ENCODE peak calls at places on chromosome 4, in four cellular contexts. X is osteoblast, E is A673, O is upper lobe of right lung. U is an unnamed sample.

GRCh38 chr4:74540193-74540592 is 95.3 kb downstream of the AREG start:
- DNase-seq in X (no peak), O (no peak), E (no peak), U (no peak)

GRCh38 chr4:22014222-22014741 is 65.7 kb upstream of the KCNIP4 start:
- DNase-seq in E (no peak), O (no peak), X (no peak), U (no peak)

GRCh38 chr4:8860892-8861575 is 10.6 kb downstream of the HMX1 start:
- DNase-seq in O (no peak), X (peak; percentile 74), E (no peak), U (no peak)

GRCh38 chr4:73252001-73252400 is 6.6 kb downstream of the ANKRD17 start:
- DNase-seq in E (no peak), O (no peak), X (no peak), U (no peak)

GRCh38 chr4:76543378-76543777 is 108.3 kb downstream of the SHROOM3 start:
- DNase-seq in X (no peak), O (no peak), E (no peak), U (no peak)

GRCh38 chr4:17667653-17668201 is 53.3 kb downstream of the MED28 start:
- DNase-seq in E (no peak), O (no peak), X (no peak), U (no peak)

GRCh38 chr4:27350161-27350560 is 489.5 kb downstream of the STIM2 start:
- DNase-seq in O (no peak), X (no peak), E (no peak), U (no peak)

GRCh38 chr4:10730019-10730418 is 45.5 kb upstream of the CLNK start:
- DNase-seq in O (no peak), X (no peak), E (no peak), U (no peak)

GRCh38 chr4:150960818-150961217 is 54.3 kb downstream of the LRBA start:
- DNase-seq in X (peak; percentile 71), E (peak; percentile 64), O (no peak), U (no peak)

GRCh38 chr4:173013232-173013932 is 155.2 kb upstream of the GALNT7 start:
- DNase-seq in O (no peak), E (peak; percentile 82), X (peak; percentile 38), U (no peak)

GRCh38 chr4:86482851-86483490 is 111.1 kb upstream of the PTPN13 start:
- DNase-seq in O (no peak), X (peak; percentile 73), E (peak; percentile 91), U (no peak)

GRCh38 chr4:65724973-65725372 is 54.7 kb upstream of the EPHA5 start:
- DNase-seq in O (no peak), X (no peak), E (no peak), U (no peak)

GRCh38 chr4:159390648-159391047 is 287.8 kb downstream of the RAPGEF2 start:
- DNase-seq in O (no peak), X (peak; percentile 74), E (peak; percentile 77), U (no peak)

GRCh38 chr4:11505225-11505971 is 76.7 kb upstream of the HS3ST1 start:
- DNase-seq in O (no peak), E (no peak), X (no peak), U (no peak)

GRCh38 chr4:54556587-54556986 is 101.2 kb upstream of the KIT start:
- DNase-seq in O (no peak), E (no peak), X (no peak), U (no peak)

GRCh38 chr4:8846046-8846720 is 25.5 kb downstream of the HMX1 start:
- DNase-seq in X (no peak), O (peak; percentile 48), E (no peak), U (peak; percentile 68)

GRCh38 chr4:138984647-138985046 is 30.9 kb upstream of the NOCT start:
- DNase-seq in X (no peak), E (no peak), O (no peak), U (no peak)

GRCh38 chr4:145907827-145908226 is 30.8 kb downstream of the ZNF827 start:
- DNase-seq in E (peak; percentile 28), O (no peak), X (no peak), U (no peak)

GRCh38 chr4:145907363-145907762 is 31.3 kb downstream of the ZNF827 start:
- DNase-seq in O (no peak), X (no peak), E (no peak), U (no peak)

GRCh38 chr4:145909331-145909730 is 29.3 kb downstream of the ZNF827 start:
- DNase-seq in X (no peak), O (peak; percentile 85), E (peak; percentile 45), U (no peak)

GRCh38 chr4:145912391-145912790 is 26.2 kb downstream of the ZNF827 start:
- DNase-seq in E (no peak), X (no peak), O (no peak), U (no peak)

GRCh38 chr4:145909773-145910172 is 28.9 kb downstream of the ZNF827 start:
- DNase-seq in E (no peak), O (no peak), X (no peak), U (no peak)
- H3K27ac ChIP-seq in E (no peak overlapping the region), O (peak overlapping the region; percentile 52), X (no peak overlapping the region), U (no peak overlapping the region)

DNA sequence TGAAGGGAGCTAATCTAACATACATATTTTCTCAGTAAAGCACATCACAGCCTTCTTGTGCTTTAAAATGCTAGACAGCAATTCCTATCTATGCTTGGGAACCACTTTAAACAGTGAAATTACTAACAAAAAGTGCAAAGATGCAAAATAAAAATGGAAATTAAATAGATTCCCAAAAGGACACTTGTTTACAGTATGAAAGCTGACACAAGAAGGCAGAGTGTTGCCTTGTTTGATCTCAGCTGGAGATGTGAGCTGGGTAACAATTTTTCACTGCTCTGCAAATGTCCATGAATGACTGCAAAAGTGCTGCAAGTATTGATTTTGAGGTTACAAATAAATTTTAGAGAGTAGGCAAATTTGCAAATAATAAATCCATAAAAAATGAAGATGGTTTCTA is 22.3 kb downstream of the GRIA2 start:
- DNase-seq in O (no peak), X (no peak), E (no peak), U (no peak)
- H3K27ac ChIP-seq in O (no peak overlapping the region), X (no peak overlapping the region), E (no peak overlapping the region), U (no peak overlapping the region)

GRCh38 chr4:143626134-143626859 is 74.2 kb downstream of the FREM3 start:
- DNase-seq in O (no peak), X (no peak), E (no peak), U (no peak)
- H3K27ac ChIP-seq in O (no peak overlapping the region), X (no peak overlapping the region), E (no peak overlapping the region), U (no peak overlapping the region)

GRCh38 chr4:80173841-80174240 is 23.5 kb upstream of the PRDM8 start:
- DNase-seq in X (no peak), O (no peak), E (no peak), U (no peak)
- H3K27ac ChIP-seq in X (peak overlapping the region; percentile 47), O (no peak overlapping the region), E (no peak overlapping the region), U (no peak overlapping the region)

GRCh38 chr4:184420402-184420801 is 53.9 kb downstream of the IRF2 start:
- DNase-seq in E (no peak), X (no peak), O (no peak), U (no peak)

GRCh38 chr4:184419976-184420375 is 54.4 kb downstream of the IRF2 start:
- DNase-seq in X (no peak), O (no peak), E (no peak), U (no peak)

GRCh38 chr4:184415071-184415470 is 59.3 kb downstream of the IRF2 start:
- DNase-seq in X (no peak), O (no peak), E (no peak), U (no peak)

GRCh38 chr4:184417802-184418511 is 56.4 kb downstream of the IRF2 start:
- DNase-seq in E (peak; percentile 62), O (no peak), X (no peak), U (no peak)

DNA sequence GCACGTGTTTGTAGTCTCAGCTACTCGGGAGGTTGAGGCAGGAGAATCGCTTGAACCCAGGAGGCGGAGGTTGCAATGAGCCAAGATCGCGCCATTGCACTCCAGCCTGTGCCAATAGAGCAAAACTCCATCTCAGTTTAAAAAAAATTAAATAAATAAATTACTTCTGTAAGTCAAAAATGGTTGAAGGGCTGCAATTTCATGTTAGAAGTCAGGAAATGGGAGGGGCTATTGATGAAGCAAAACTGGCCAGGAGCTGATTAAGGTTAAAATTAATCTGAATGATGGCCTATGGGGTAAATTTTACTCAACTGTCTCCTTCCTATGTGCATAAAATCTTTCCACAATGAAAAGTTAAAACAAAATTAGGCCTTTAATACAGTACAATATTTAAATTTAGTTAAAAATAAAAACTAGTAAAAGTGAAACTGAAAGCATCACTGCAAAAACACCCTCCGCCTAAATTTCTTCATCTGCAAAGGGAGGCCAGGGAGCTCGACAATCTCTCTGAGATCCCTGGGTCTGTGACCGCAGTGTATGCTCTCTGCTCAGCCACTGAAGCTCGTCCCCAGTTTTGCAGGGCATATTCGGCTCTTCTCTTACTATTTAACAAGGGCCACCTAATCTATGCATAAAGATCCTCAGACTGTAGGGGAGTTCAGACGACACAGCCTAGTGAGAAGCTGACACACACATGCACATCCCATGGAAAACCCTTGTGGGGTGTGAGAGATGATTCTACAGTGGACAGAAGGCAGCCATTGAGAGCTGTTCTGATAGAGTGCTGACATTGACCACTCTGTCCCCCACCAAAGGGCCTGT is 57.2 kb downstream of the IRF2 start:
- DNase-seq in O (no peak), X (no peak), E (no peak), U (no peak)
- H3K27ac ChIP-seq in O (peak overlapping the region; percentile 44), X (peak overlapping the region; percentile 82), E (peak overlapping the region; percentile 58), U (peak overlapping the region; percentile 79)

GRCh38 chr4:149933883-149934282 is 118.2 kb upstream of the IQCM start:
- DNase-seq in E (no peak), X (peak; percentile 10), O (no peak), U (no peak)
- H3K27ac ChIP-seq in E (no peak overlapping the region), X (no peak overlapping the region), O (no peak overlapping the region), U (no peak overlapping the region)

GRCh38 chr4:59553739-59554126 is 1646.4 kb upstream of the ADGRL3 start:
- DNase-seq in E (no peak), X (no peak), O (no peak), U (no peak)

DNA sequence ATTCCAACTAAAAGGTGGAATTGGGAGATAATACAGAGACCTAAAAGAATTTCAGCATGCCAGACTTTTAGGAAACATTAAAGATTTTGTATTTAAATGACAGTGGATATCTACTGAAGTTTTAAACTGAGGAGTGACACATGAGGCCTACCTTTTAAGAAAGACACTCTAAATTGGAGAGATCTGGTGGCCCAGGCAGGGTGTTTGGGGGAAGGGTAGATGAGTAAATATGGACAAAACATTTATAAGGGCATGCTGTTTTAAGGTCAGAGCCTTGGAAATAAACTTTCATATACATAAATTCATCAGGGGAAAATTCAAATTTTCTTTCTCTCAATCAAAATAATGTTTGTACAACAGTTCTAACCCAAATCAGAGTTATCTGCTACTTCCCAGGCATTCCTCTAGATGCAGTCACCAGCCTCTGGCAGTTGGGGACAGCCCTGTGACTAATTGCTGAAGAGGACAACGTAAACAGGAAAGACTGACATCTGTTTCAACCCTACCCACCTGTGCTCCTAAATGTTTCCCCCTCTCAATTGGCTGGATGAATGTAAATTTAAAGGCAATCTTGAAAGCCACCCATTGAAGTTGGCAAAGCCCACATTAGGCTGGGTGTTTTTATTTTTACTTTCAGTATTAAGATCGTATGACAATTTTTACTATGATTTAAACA is 1646.9 kb upstream of the ADGRL3 start:
- DNase-seq in X (no peak), O (no peak), E (no peak), U (no peak)
- H3K27ac ChIP-seq in X (no peak overlapping the region), O (no peak overlapping the region), E (no peak overlapping the region), U (no peak overlapping the region)

U was measured in suprapubic skin.